ENCODE peak calls at places on chromosomes 6 and 20, in ten cellular contexts. Z is adrenal gland, V is PC-3, D is pancreas, G is uterus, L is bronchial epithelial cell, U is left ventricle myocardium inferior, I is heart right ventricle, A is choroid plexus epithelial cell, H is prostate gland. X is an unnamed sample.

GRCh38 chr20:8542115-8542486 is 410.0 kb downstream of the PLCB1 start:
- DNase-seq in Z (no peak), V (no peak), D (no peak), G (no peak), L (peak), U (no peak), I (no peak), A (no peak), H (no peak), X (no peak)

GRCh38 chr20:11454966-11455799 is 462.5 kb upstream of the BTBD3 start:
- DNase-seq in Z (no peak), V (peak), D (no peak), G (peak), L (peak), U (no peak), I (no peak), A (peak), H (no peak), X (peak)

GRCh38 chr6:163634514-163635171 is 220.1 kb downstream of the QKI start:
- DNase-seq in Z (no peak), V (no peak), D (no peak), G (no peak), L (peak), U (no peak), I (no peak), A (no peak), H (no peak), X (no peak)

GRCh38 chr20:51531141-51531710 is 11.3 kb downstream of the NFATC2 start:
- DNase-seq in Z (no peak), V (peak), D (no peak), G (no peak), L (peak), U (no peak), I (no peak), A (peak), H (no peak), X (no peak)

GRCh38 chr6:34284563-34285545 is 36.0 kb upstream of the SMIM29 start:
- DNase-seq in Z (peak), V (no peak), D (peak), G (peak), L (no peak), U (peak), I (peak), A (peak), H (no peak), X (peak)

GRCh38 chr20:22429175-22430153 is 154.9 kb downstream of the FOXA2 start:
- DNase-seq in Z (no peak), V (no peak), D (no peak), G (no peak), L (no peak), U (no peak), I (no peak), A (no peak), H (no peak), X (no peak)

GRCh38 chr6:160029525-160029924 is 60.6 kb downstream of the IGF2R start:
- DNase-seq in Z (no peak), V (peak), D (no peak), G (no peak), L (peak), U (no peak), I (no peak), A (no peak), H (no peak), X (no peak)

GRCh38 chr20:37179671-37180524 is 550 bp upstream of the MROH8 start:
- DNase-seq in Z (no peak), V (peak), D (no peak), G (no peak), L (peak), U (no peak), I (no peak), A (peak), H (no peak), X (peak)

GRCh38 chr6:129852257-129852858 is 8.8 kb downstream of the TMEM244 start:
- DNase-seq in Z (peak), V (no peak), D (no peak), G (no peak), L (peak), U (no peak), I (no peak), A (peak), H (no peak), X (peak)

GRCh38 chr6:71510057-71510713 is 221.6 kb downstream of the OGFRL1 start:
- DNase-seq in Z (peak), V (peak), D (peak), G (peak), L (peak), U (peak), I (peak), A (peak), H (peak), X (peak)

GRCh38 chr6:31356946-31357466 is at the start of gene HLA-B:
- DNase-seq in Z (peak), V (peak), D (peak), G (peak), L (peak), U (peak), I (peak), A (peak), H (peak), X (peak)

GRCh38 chr6:69867075-69867911 is 937 bp downstream of the COL19A1 start:
- DNase-seq in Z (peak), V (peak), D (peak), G (no peak), L (no peak), U (peak), I (peak), A (peak), H (peak), X (peak)

GRCh38 chr6:131954099-131954774 is 3.1 kb upstream of the CCN2 start:
- DNase-seq in Z (no peak), V (no peak), D (no peak), G (no peak), L (no peak), U (no peak), I (no peak), A (peak), H (no peak), X (peak)

GRCh38 chr6:71473908-71474307 is 185.3 kb downstream of the OGFRL1 start:
- DNase-seq in Z (peak), V (peak), D (no peak), G (peak), L (peak), U (peak), I (peak), A (peak), H (no peak), X (peak)

GRCh38 chr6:95578106-95578410 is 723 bp downstream of the MANEA start:
- DNase-seq in Z (no peak), V (peak), D (no peak), G (no peak), L (peak), U (no peak), I (peak), A (no peak), H (no peak), X (peak)

GRCh38 chr6:142026471-142026870 is 106.3 kb upstream of the GJE1 start:
- DNase-seq in Z (no peak), V (peak), D (no peak), G (no peak), L (peak), U (no peak), I (no peak), A (no peak), H (no peak), X (no peak)

GRCh38 chr6:144659202-144659731 is 374.1 kb downstream of the UTRN start:
- DNase-seq in Z (peak), V (no peak), D (no peak), G (peak), L (no peak), U (no peak), I (no peak), A (peak), H (no peak), X (peak)

GRCh38 chr6:13512900-13513299 is 25.5 kb upstream of the GFOD1 start:
- DNase-seq in Z (no peak), V (no peak), D (no peak), G (no peak), L (no peak), U (no peak), I (no peak), A (no peak), H (no peak), X (no peak)

GRCh38 chr6:71079707-71080106 is 122.8 kb upstream of the B3GAT2 start:
- DNase-seq in Z (no peak), V (no peak), D (no peak), G (no peak), L (peak), U (no peak), I (no peak), A (peak), H (no peak), X (peak)

GRCh38 chr20:37285664-37286374 is 3.6 kb upstream of the MANBAL start:
- DNase-seq in Z (no peak), V (no peak), D (no peak), G (no peak), L (no peak), U (no peak), I (no peak), A (no peak), H (no peak), X (no peak)

GRCh38 chr6:45657243-45657642 is 279.5 kb upstream of the SUPT3H start:
- DNase-seq in Z (no peak), V (no peak), D (no peak), G (no peak), L (no peak), U (no peak), I (no peak), A (peak), H (no peak), X (no peak)

GRCh38 chr20:38139919-38140753 is 24.9 kb downstream of the TGM2 start:
- DNase-seq in Z (no peak), V (no peak), D (no peak), G (peak), L (no peak), U (no peak), I (no peak), A (peak), H (no peak), X (no peak)

GRCh38 chr6:116695398-116695797 is 14.4 kb downstream of the KPNA5 start:
- DNase-seq in Z (no peak), V (no peak), D (no peak), G (no peak), L (no peak), U (no peak), I (no peak), A (peak), H (no peak), X (no peak)

GRCh38 chr6:548517-548916 is 108.4 kb downstream of the HUS1B start:
- DNase-seq in Z (no peak), V (no peak), D (no peak), G (no peak), L (no peak), U (no peak), I (no peak), A (no peak), H (no peak), X (no peak)

GRCh38 chr6:71134929-71135642 is 153.5 kb upstream of the OGFRL1 start:
- DNase-seq in Z (no peak), V (no peak), D (no peak), G (no peak), L (no peak), U (no peak), I (no peak), A (peak), H (no peak), X (no peak)

GRCh38 chr6:129105035-129105434 is 222.1 kb downstream of the LAMA2 start:
- DNase-seq in Z (no peak), V (no peak), D (no peak), G (no peak), L (no peak), U (peak), I (no peak), A (peak), H (no peak), X (peak)

GRCh38 chr20:44247676-44248419 is 740 bp downstream of the GDAP1L1 start:
- DNase-seq in Z (peak), V (no peak), D (no peak), G (no peak), L (peak), U (peak), I (peak), A (peak), H (no peak), X (peak)

GRCh38 chr6:108661430-108661829 is 100.7 kb downstream of the FOXO3 start:
- DNase-seq in Z (peak), V (peak), D (no peak), G (no peak), L (peak), U (no peak), I (no peak), A (peak), H (no peak), X (peak)

GRCh38 chr20:60238992-60239655 is 280.9 kb downstream of the CDH26 start:
- DNase-seq in Z (no peak), V (no peak), D (no peak), G (no peak), L (no peak), U (no peak), I (no peak), A (no peak), H (no peak), X (no peak)

GRCh38 chr6:25014806-25015560 is 79.2 kb upstream of the RIPOR2 start:
- DNase-seq in Z (no peak), V (no peak), D (no peak), G (peak), L (no peak), U (no peak), I (no peak), A (peak), H (no peak), X (peak)

GRCh38 chr6:128767150-128767549 is 115.8 kb upstream of the LAMA2 start:
- DNase-seq in Z (no peak), V (no peak), D (no peak), G (no peak), L (no peak), U (no peak), I (no peak), A (no peak), H (no peak), X (no peak)

GRCh38 chr6:132666118-132666517 is 7.1 kb upstream of the TAAR1 start:
- DNase-seq in Z (no peak), V (no peak), D (no peak), G (no peak), L (no peak), U (no peak), I (no peak), A (no peak), H (no peak), X (no peak)

GRCh38 chr6:111683749-111684267 is 78.1 kb upstream of the TRAF3IP2 start:
- DNase-seq in Z (peak), V (no peak), D (no peak), G (peak), L (peak), U (no peak), I (no peak), A (peak), H (no peak), X (peak)

GRCh38 chr20:57498425-57499400 is 26.2 kb downstream of the CTCFL start:
- DNase-seq in Z (peak), V (peak), D (no peak), G (no peak), L (peak), U (no peak), I (no peak), A (peak), H (no peak), X (peak)

GRCh38 chr6:33279257-33279695 is 2.4 kb downstream of the B3GALT4 start:
- DNase-seq in Z (no peak), V (no peak), D (no peak), G (no peak), L (no peak), U (no peak), I (no peak), A (no peak), H (no peak), X (no peak)

GRCh38 chr6:168411793-168412192 is 29.2 kb upstream of the SMOC2 start:
- DNase-seq in Z (no peak), V (no peak), D (no peak), G (no peak), L (no peak), U (no peak), I (no peak), A (no peak), H (no peak), X (no peak)

GRCh38 chr6:30169658-30170614 is 6.6 kb downstream of the TRIM15 start:
- DNase-seq in Z (peak), V (peak), D (no peak), G (no peak), L (peak), U (no peak), I (no peak), A (peak), H (no peak), X (peak)

GRCh38 chr6:12112540-12113189 is 100.6 kb downstream of the HIVEP1 start:
- DNase-seq in Z (no peak), V (no peak), D (no peak), G (no peak), L (no peak), U (no peak), I (no peak), A (peak), H (no peak), X (no peak)
- TF ChIP-seq CTCF in Z (no peak), V (no peak), D (no peak), G (no peak), L (no peak), U (no peak), I (no peak), A (no peak), H (no peak), X (no peak)

GRCh38 chr20:3239026-3239866 is at the start of gene SLC4A11:
- DNase-seq in Z (peak), V (peak), D (peak), G (no peak), L (peak), U (peak), I (peak), A (peak), H (peak), X (peak)

GRCh38 chr20:3238616-3239025 is 369 bp downstream of the SLC4A11 start:
- DNase-seq in Z (peak), V (peak), D (no peak), G (no peak), L (peak), U (no peak), I (peak), A (peak), H (peak), X (no peak)

GRCh38 chr20:3235661-3236324 is 3.2 kb downstream of the SLC4A11 start:
- DNase-seq in Z (no peak), V (peak), D (no peak), G (no peak), L (peak), U (no peak), I (no peak), A (no peak), H (no peak), X (peak)

GRCh38 chr20:3237958-3238615 is 903 bp downstream of the SLC4A11 start:
- DNase-seq in Z (no peak), V (no peak), D (no peak), G (no peak), L (no peak), U (no peak), I (no peak), A (no peak), H (no peak), X (no peak)

DNA sequence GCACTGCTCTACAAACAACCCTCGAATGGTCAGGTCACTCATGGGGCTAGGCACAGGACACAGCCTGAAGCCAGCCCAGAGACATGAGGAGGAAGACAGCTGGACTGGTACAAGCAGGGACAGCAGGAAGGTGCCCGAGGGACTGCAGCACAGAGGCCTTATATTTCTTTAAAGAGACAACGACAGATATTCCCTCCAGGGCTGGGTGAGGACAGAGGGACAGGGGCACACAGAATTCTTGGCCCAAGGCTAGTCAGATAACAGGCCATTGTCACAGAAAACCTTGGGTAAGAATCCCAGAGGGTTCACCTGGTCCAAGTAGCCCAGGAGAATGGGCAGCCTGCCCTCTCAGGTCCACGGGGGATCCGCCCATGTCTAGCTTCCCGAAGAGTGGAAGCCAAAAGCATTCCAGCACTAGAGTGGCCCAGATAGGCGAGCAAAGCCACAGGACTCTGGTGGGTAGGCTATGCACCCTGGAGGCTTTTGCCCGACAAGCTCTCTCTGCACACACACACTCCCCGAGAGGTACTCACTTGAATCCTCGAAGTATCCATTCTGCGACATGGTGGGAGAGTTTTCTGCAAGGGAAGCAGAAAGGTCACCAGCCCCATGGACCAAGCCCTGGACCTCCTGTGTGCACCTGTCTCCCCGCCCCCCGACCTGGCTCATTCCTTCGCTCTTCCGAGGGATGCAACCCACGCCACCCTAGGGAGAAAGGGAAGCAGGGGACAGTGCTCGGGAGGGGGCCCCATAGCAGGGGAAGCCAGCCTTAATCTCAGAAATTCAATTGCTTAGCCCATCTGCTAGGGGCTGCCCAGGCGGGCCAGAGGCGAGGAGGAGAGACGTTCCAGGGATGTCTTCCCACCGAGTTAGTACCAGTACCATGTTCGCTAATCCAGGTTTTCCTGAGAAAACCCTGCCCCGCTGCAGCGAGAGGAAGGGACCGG is 1.7 kb downstream of the SLC4A11 start:
- DNase-seq in Z (no peak), V (no peak), D (no peak), G (no peak), L (no peak), U (no peak), I (no peak), A (no peak), H (no peak), X (no peak)
- H3K4me3 ChIP-seq in Z (no peak), V (peak), D (no peak), G (no peak), L (no peak), U (peak), I (no peak), A (no peak), H (peak), X (peak)

GRCh38 chr6:122405417-122405816 is 6.0 kb downstream of the HSF2 start:
- DNase-seq in Z (no peak), V (peak), D (no peak), G (no peak), L (peak), U (no peak), I (no peak), A (no peak), H (no peak), X (peak)
- TF ChIP-seq CTCF in Z (peak), V (peak), D (no peak), G (no peak), L (peak), U (peak), I (no peak), A (peak), H (no peak), X (peak)

GRCh38 chr20:46872315-46873211 is 22.1 kb upstream of the EYA2 start:
- DNase-seq in Z (no peak), V (no peak), D (no peak), G (no peak), L (peak), U (peak), I (no peak), A (no peak), H (no peak), X (peak)
- H3K4me3 ChIP-seq in Z (no peak), V (no peak), D (no peak), G (no peak), L (no peak), U (no peak), I (no peak), A (no peak), H (no peak), X (no peak)

X was measured in fibroblast of pulmonary artery.